ENCODE peak calls at places on chromosome 16, in five cellular contexts. One of them, this sample, is unnamed.

GRCh38 chr16:83900611-83901010 is 1.7 kb downstream of the MLYCD start:
- DNase-seq in aorta: no peak
- DNase-seq in IMR-90: no peak
- DNase-seq in neuronal stem cell: no peak
- DNase-seq in effector memory CD4-positive, alpha-beta T cell: no peak
- DNase-seq in this sample: no peak

GRCh38 chr16:23670137-23670776 is 8.4 kb upstream of the PLK1 start:
- DNase-seq in neuronal stem cell: no peak
- DNase-seq in effector memory CD4-positive, alpha-beta T cell: no peak
- DNase-seq in IMR-90: peak; percentile 95
- DNase-seq in aorta: no peak
- DNase-seq in this sample: no peak

GRCh38 chr16:72109300-72109699 is 15.7 kb downstream of the DHX38 start:
- DNase-seq in aorta: no peak
- DNase-seq in IMR-90: no peak
- DNase-seq in neuronal stem cell: no peak
- DNase-seq in effector memory CD4-positive, alpha-beta T cell: no peak
- DNase-seq in this sample: no peak

GRCh38 chr16:11629071-11630030 is 38.9 kb upstream of the SNN start:
- DNase-seq in neuronal stem cell: no peak
- DNase-seq in IMR-90: peak; percentile 41
- DNase-seq in aorta: peak; percentile 75
- DNase-seq in effector memory CD4-positive, alpha-beta T cell: no peak
- DNase-seq in this sample: no peak

GRCh38 chr16:19700319-19700781 is 17.7 kb downstream of the KNOP1 start:
- DNase-seq in IMR-90: peak; percentile 70
- DNase-seq in neuronal stem cell: no peak
- DNase-seq in effector memory CD4-positive, alpha-beta T cell: no peak
- DNase-seq in aorta: no peak
- DNase-seq in this sample: no peak

GRCh38 chr16:89924298-89924924 is 1.3 kb downstream of the TUBB3 start:
- DNase-seq in neuronal stem cell: peak; percentile 94
- DNase-seq in IMR-90: peak; percentile 44
- DNase-seq in effector memory CD4-positive, alpha-beta T cell: no peak
- DNase-seq in aorta: peak; percentile 54
- DNase-seq in this sample: peak; percentile 57

GRCh38 chr16:52964290-52964689 is 88.4 kb downstream of the CHD9NB start:
- DNase-seq in aorta: no peak
- DNase-seq in effector memory CD4-positive, alpha-beta T cell: no peak
- DNase-seq in neuronal stem cell: peak; percentile 69
- DNase-seq in IMR-90: no peak
- DNase-seq in this sample: no peak

GRCh38 chr16:6247771-6248170 is 1084.9 kb upstream of the RBFOX1 start:
- DNase-seq in IMR-90: no peak
- DNase-seq in aorta: no peak
- DNase-seq in effector memory CD4-positive, alpha-beta T cell: no peak
- DNase-seq in neuronal stem cell: no peak
- DNase-seq in this sample: no peak

GRCh38 chr16:54585094-54585493 is 298.5 kb upstream of the IRX3 start:
- DNase-seq in neuronal stem cell: no peak
- DNase-seq in IMR-90: no peak
- DNase-seq in effector memory CD4-positive, alpha-beta T cell: no peak
- DNase-seq in aorta: no peak
- DNase-seq in this sample: no peak

GRCh38 chr16:22813946-22814325 is at the start of gene HS3ST2:
- DNase-seq in effector memory CD4-positive, alpha-beta T cell: no peak
- DNase-seq in neuronal stem cell: peak; percentile 64
- DNase-seq in IMR-90: no peak
- DNase-seq in aorta: peak; percentile 59
- DNase-seq in this sample: no peak

GRCh38 chr16:71201054-71201453 is 29.5 kb downstream of the HYDIN start:
- DNase-seq in effector memory CD4-positive, alpha-beta T cell: no peak
- DNase-seq in aorta: no peak
- DNase-seq in IMR-90: no peak
- DNase-seq in neuronal stem cell: no peak
- DNase-seq in this sample: no peak

DNA sequence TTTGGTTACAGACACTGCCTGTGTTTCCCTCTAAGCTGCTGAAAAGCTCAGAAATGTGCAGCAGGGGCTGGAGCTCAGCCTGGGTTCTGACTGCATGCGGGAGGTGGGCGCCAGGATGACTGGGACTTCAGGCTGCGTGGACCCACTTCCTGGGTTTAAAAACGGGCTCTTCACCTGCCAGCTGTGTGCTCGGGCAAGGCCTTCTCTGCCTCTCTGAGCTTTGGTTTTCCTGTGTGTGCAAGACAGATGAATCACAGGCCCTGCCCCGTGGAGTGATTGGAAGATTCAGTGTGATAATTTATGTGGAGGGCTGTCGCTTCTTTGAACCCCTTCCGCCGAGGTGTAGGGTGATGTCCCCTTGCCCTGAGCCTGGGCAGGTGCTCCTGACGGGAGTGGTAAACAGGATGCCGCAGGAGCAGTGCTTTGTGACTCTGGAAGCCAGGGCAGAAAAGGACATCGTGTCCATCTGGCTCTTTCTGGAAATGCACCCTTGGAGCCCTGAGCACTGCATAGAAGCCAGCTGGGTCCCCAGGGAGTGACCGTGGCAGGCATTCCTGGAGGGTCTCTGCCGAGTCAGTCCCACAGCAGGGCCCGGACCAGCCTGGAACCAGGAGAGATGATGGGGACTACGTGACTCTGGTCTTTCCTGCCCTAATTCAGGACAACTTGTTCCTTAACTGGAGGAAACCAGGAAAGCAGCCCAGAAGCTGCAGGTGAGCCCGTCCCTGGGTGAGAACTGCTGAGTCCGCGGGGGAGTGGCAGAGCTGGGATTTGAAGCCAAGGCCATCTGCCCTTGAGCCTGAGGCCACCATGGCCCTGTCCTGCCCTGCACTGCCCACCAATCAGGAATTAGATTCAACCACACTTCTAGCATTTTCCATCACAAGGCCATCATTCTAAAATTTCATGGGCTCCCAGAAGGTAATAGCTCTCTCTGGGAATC is 28.5 kb upstream of the SLC7A5 start:
- DNase-seq in IMR-90: no peak
- DNase-seq in aorta: no peak
- DNase-seq in effector memory CD4-positive, alpha-beta T cell: peak; percentile 49
- DNase-seq in neuronal stem cell: no peak
- DNase-seq in this sample: no peak
- H3K27ac ChIP-seq in IMR-90: no peak overlapping the region
- H3K27ac ChIP-seq in aorta: no peak overlapping the region
- H3K27ac ChIP-seq in effector memory CD4-positive, alpha-beta T cell: peak overlapping the region; percentile 15
- H3K27ac ChIP-seq in neuronal stem cell: no peak overlapping the region
- H3K27ac ChIP-seq in this sample: peak overlapping the region; percentile 34

GRCh38 chr16:50040028-50040427 is 15.0 kb downstream of the CNEP1R1 start:
- DNase-seq in IMR-90: no peak
- DNase-seq in neuronal stem cell: no peak
- DNase-seq in effector memory CD4-positive, alpha-beta T cell: no peak
- DNase-seq in aorta: no peak
- DNase-seq in this sample: no peak
- H3K27ac ChIP-seq in IMR-90: no peak overlapping the region
- H3K27ac ChIP-seq in neuronal stem cell: no peak overlapping the region
- H3K27ac ChIP-seq in effector memory CD4-positive, alpha-beta T cell: no peak overlapping the region
- H3K27ac ChIP-seq in aorta: no peak overlapping the region
- H3K27ac ChIP-seq in this sample: no peak overlapping the region

DNA sequence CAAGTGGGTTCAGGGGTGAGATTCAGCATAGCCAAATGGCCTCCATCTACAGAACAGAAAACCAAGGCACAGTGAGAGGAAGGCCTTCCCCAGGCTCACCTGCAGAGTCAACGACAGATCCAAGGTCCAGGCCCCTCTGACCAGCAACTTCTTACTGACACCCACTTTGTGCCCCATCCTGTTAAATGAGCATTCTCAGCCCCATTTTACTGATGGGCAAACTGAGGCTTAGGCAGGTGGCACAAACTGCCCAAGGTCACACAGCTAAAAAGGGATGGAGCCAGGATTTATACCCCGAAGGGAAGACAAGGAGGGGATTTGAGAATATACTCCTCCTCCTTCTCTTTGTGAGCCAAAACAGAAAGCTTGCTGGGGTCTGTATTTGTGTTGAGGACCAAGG is 9.3 kb downstream of the SBK1 start:
- DNase-seq in aorta: no peak
- DNase-seq in neuronal stem cell: no peak
- DNase-seq in IMR-90: no peak
- DNase-seq in effector memory CD4-positive, alpha-beta T cell: no peak
- DNase-seq in this sample: no peak
- H3K27ac ChIP-seq in aorta: no peak overlapping the region
- H3K27ac ChIP-seq in neuronal stem cell: no peak overlapping the region
- H3K27ac ChIP-seq in IMR-90: no peak overlapping the region
- H3K27ac ChIP-seq in effector memory CD4-positive, alpha-beta T cell: no peak overlapping the region
- H3K27ac ChIP-seq in this sample: no peak overlapping the region

GRCh38 chr16:74736531-74737157 is 36.0 kb upstream of the MLKL start:
- DNase-seq in effector memory CD4-positive, alpha-beta T cell: no peak
- DNase-seq in aorta: no peak
- DNase-seq in IMR-90: no peak
- DNase-seq in neuronal stem cell: no peak
- DNase-seq in this sample: no peak
- H3K27ac ChIP-seq in effector memory CD4-positive, alpha-beta T cell: no peak overlapping the region
- H3K27ac ChIP-seq in aorta: no peak overlapping the region
- H3K27ac ChIP-seq in IMR-90: no peak overlapping the region
- H3K27ac ChIP-seq in neuronal stem cell: no peak overlapping the region
- H3K27ac ChIP-seq in this sample: no peak overlapping the region

GRCh38 chr16:1983053-1983543 is 895 bp upstream of the GFER start:
- DNase-seq in effector memory CD4-positive, alpha-beta T cell: no peak
- DNase-seq in neuronal stem cell: no peak
- DNase-seq in aorta: no peak
- DNase-seq in IMR-90: no peak
- DNase-seq in this sample: no peak
- H3K27ac ChIP-seq in effector memory CD4-positive, alpha-beta T cell: no peak overlapping the region
- H3K27ac ChIP-seq in neuronal stem cell: peak overlapping the region; percentile 40
- H3K27ac ChIP-seq in aorta: no peak overlapping the region
- H3K27ac ChIP-seq in IMR-90: no peak overlapping the region
- H3K27ac ChIP-seq in this sample: peak overlapping the region; percentile 57

DNA sequence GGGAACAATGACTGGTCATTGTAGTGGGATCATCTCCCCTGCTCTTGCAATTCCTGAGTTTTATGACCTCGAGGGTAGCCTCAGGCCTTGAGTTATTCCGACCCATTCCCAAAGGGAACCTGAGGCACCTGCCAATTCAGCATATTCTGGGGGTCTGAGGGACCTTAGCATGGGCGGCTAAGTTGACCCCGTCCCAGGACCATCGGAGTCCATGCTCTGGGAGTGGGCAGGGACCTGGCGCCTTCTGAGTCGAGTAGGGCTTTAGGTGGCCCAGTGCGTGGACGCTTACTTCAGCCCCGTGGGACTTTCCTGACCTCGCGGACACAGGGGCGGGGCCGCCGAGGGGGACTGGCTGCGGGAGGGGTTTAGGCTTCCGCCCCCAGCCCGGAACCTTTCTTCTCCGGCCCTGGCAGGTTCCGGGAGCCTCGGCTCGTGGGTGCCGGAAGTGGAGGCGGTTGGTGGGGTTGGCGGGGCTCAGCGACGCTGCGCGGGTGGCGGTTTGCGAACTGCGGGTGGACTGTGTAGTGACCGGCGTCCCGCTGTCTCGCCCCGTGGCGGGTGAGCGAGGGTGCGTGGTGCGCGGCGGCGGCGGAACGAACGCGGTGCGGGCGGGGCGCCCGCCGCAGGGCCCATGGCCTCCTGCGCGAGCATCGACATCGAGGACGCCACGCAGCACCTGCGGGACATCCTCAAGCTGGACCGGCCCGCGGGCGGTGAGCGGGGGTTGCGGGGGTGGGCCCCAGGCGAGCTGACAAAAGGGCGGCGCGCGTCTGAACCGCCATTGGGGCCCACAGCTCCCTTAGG is at the start of gene EDC4:
- DNase-seq in aorta: peak; percentile 93
- DNase-seq in neuronal stem cell: peak; percentile 59
- DNase-seq in IMR-90: peak; percentile 78
- DNase-seq in effector memory CD4-positive, alpha-beta T cell: peak; percentile 77
- DNase-seq in this sample: peak; percentile 85
- H3K27ac ChIP-seq in aorta: no peak within 1 kb of the TSS
- H3K27ac ChIP-seq in neuronal stem cell: no peak within 1 kb of the TSS
- H3K27ac ChIP-seq in IMR-90: peak within 1 kb of the TSS; percentile 82
- H3K27ac ChIP-seq in effector memory CD4-positive, alpha-beta T cell: peak within 1 kb of the TSS; percentile 82
- H3K27ac ChIP-seq in this sample: peak within 1 kb of the TSS; percentile 91

DNA sequence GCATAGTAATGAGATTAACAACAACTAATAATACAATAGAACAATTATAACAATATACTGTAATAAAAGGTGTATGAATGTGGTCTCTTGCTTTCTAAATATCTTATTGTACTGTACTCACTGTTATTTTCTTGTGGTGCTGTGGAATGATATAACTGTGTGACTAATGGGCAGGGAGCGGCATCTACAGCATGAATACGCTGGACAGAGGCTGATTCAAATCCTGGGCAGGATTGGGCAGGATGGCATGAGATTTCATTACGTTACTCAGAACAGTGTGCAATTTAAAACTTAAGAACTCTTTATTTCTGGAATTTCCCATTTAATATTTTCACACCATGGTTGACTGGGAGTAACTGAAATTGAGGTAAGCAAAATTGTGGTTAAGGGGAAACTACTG is 1239.8 kb upstream of the GOT2 start:
- DNase-seq in aorta: no peak
- DNase-seq in neuronal stem cell: no peak
- DNase-seq in effector memory CD4-positive, alpha-beta T cell: no peak
- DNase-seq in IMR-90: no peak
- DNase-seq in this sample: no peak
- H3K27ac ChIP-seq in aorta: no peak overlapping the region
- H3K27ac ChIP-seq in neuronal stem cell: no peak overlapping the region
- H3K27ac ChIP-seq in effector memory CD4-positive, alpha-beta T cell: no peak overlapping the region
- H3K27ac ChIP-seq in IMR-90: no peak overlapping the region
- H3K27ac ChIP-seq in this sample: no peak overlapping the region

GRCh38 chr16:27321013-27321960 is 7.5 kb downstream of the IL4R start:
- DNase-seq in neuronal stem cell: no peak
- DNase-seq in IMR-90: peak; percentile 48
- DNase-seq in effector memory CD4-positive, alpha-beta T cell: no peak
- DNase-seq in aorta: no peak
- DNase-seq in this sample: no peak
- H3K27ac ChIP-seq in neuronal stem cell: no peak overlapping the region
- H3K27ac ChIP-seq in IMR-90: peak overlapping the region; percentile 43
- H3K27ac ChIP-seq in effector memory CD4-positive, alpha-beta T cell: no peak overlapping the region
- H3K27ac ChIP-seq in aorta: no peak overlapping the region
- H3K27ac ChIP-seq in this sample: no peak overlapping the region

GRCh38 chr16:1531638-1531910 is 1.9 kb upstream of the TMEM204 start:
- DNase-seq in aorta: no peak
- DNase-seq in neuronal stem cell: no peak
- DNase-seq in IMR-90: no peak
- DNase-seq in effector memory CD4-positive, alpha-beta T cell: no peak
- DNase-seq in this sample: no peak

GRCh38 chr16:1532081-1532760 is 1.2 kb upstream of the TMEM204 start:
- DNase-seq in aorta: no peak
- DNase-seq in neuronal stem cell: no peak
- DNase-seq in effector memory CD4-positive, alpha-beta T cell: no peak
- DNase-seq in IMR-90: no peak
- DNase-seq in this sample: no peak

GRCh38 chr16:1533443-1533951 is at the start of gene TMEM204:
- DNase-seq in neuronal stem cell: no peak
- DNase-seq in effector memory CD4-positive, alpha-beta T cell: no peak
- DNase-seq in IMR-90: peak; percentile 78
- DNase-seq in aorta: peak; percentile 84
- DNase-seq in this sample: peak; percentile 62

GRCh38 chr16:1534021-1535020 is 855 bp downstream of the TMEM204 start:
- DNase-seq in IMR-90: peak; percentile 11
- DNase-seq in neuronal stem cell: no peak
- DNase-seq in aorta: no peak
- DNase-seq in effector memory CD4-positive, alpha-beta T cell: no peak
- DNase-seq in this sample: no peak

DNA sequence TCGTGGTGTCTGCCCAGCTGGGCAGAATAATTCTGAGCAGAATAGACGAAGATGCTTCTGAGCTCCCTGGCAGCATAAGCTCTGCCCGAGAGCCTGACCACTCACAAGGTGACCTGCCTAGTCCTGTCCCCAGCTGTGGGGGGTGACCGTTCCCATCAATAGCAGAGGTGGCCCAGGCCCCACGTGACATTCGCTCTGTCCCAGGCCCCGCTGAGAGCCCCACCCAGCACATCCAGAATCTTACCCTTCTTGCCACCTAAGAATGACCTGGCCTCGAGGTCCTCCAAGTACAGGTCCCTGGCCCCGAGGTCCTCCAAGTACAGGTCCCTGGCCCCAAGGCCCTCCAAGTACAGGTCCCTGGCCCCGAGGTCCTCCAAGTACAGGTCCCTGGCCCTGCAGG is 695 bp upstream of the TMEM204 start:
- DNase-seq in aorta: no peak
- DNase-seq in effector memory CD4-positive, alpha-beta T cell: no peak
- DNase-seq in IMR-90: no peak
- DNase-seq in neuronal stem cell: no peak
- DNase-seq in this sample: no peak
- H3K27ac ChIP-seq in aorta: peak overlapping the region; percentile 79
- H3K27ac ChIP-seq in effector memory CD4-positive, alpha-beta T cell: peak overlapping the region; percentile 67
- H3K27ac ChIP-seq in IMR-90: peak overlapping the region; percentile 89
- H3K27ac ChIP-seq in neuronal stem cell: no peak overlapping the region
- H3K27ac ChIP-seq in this sample: peak overlapping the region; percentile 73

This sample was measured in CD4-positive, alpha-beta memory T cell.